ENCODE peak calls at places on chromosomes 2 and 18, in five cellular contexts. L, M, Z, F and C are unnamed samples. For H3K27me3, the result is how much of the 10 kb centered on the place peaks cover.

GRCh38 chr2:1082456-1083205 is 132.0 kb downstream of the SNTG2 start:
- DNase-seq in F (no peak), M (no peak), Z (no peak), L (no peak), C (peak)

GRCh38 chr2:72603481-72603880 is 222.4 kb downstream of the EXOC6B start:
- DNase-seq in F (no peak), Z (peak), M (no peak), L (no peak), C (no peak)

GRCh38 chr2:219495531-219496122 is 3.1 kb upstream of the GMPPA start:
- DNase-seq in M (no peak), Z (peak), L (peak), F (peak), C (peak)

GRCh38 chr2:48043746-48044145 is 137.4 kb upstream of the FBXO11 start:
- DNase-seq in F (no peak), L (no peak), M (no peak), Z (peak), C (no peak)

GRCh38 chr2:195498176-195498575 is 158.8 kb upstream of the SLC39A10 start:
- DNase-seq in F (peak), M (peak), L (no peak), Z (peak), C (peak)

GRCh38 chr18:63342206-63342605 is 22.6 kb upstream of the BCL2 start:
- DNase-seq in L (no peak), Z (peak), F (no peak), M (no peak), C (peak)

GRCh38 chr18:56447972-56448371 is 190.4 kb downstream of the TXNL1 start:
- DNase-seq in M (no peak), L (no peak), F (no peak), Z (peak), C (no peak)

GRCh38 chr18:73696171-73696570 is 451.5 kb downstream of the FBXO15 start:
- DNase-seq in L (no peak), M (no peak), Z (no peak), F (no peak), C (no peak)

GRCh38 chr18:27824841-27825720 is 351.8 kb downstream of the CDH2 start:
- DNase-seq in F (no peak), M (no peak), L (no peak), Z (no peak), C (no peak)

GRCh38 chr2:189641565-189641964 is 19.7 kb upstream of the ASNSD1 start:
- DNase-seq in Z (peak), F (no peak), L (no peak), M (no peak), C (no peak)

GRCh38 chr2:227529871-227530270 is 57.9 kb downstream of the AGFG1 start:
- DNase-seq in Z (no peak), F (no peak), L (no peak), M (no peak), C (no peak)

GRCh38 chr2:26456701-26457224 is 21.2 kb downstream of the OTOF start:
- DNase-seq in Z (no peak), M (no peak), F (no peak), L (no peak), C (peak)

GRCh38 chr18:62596145-62597005 is 73.5 kb downstream of the ZCCHC2 start:
- DNase-seq in Z (no peak), F (no peak), M (no peak), L (peak), C (peak)

GRCh38 chr2:71608441-71608840 is 155.1 kb downstream of the DYSF start:
- DNase-seq in Z (no peak), M (no peak), L (no peak), F (peak), C (peak)

GRCh38 chr2:81206216-81206615 is 901.7 kb upstream of the LRRTM1 start:
- DNase-seq in F (no peak), L (no peak), Z (no peak), M (no peak), C (peak)

GRCh38 chr2:204452464-204453023 is 92.7 kb upstream of the PARD3B start:
- DNase-seq in M (no peak), Z (peak), L (no peak), F (no peak), C (peak)

GRCh38 chr2:17273066-17273465 is 245.2 kb downstream of the RAD51AP2 start:
- DNase-seq in F (no peak), M (no peak), Z (no peak), L (no peak), C (no peak)

GRCh38 chr18:5546660-5547059 is 2.9 kb upstream of the EPB41L3 start:
- DNase-seq in M (no peak), L (no peak), Z (peak), F (peak), C (peak)

GRCh38 chr2:54386993-54387590 is 69.0 kb upstream of the SPTBN1 start:
- DNase-seq in L (peak), M (peak), F (no peak), Z (peak), C (no peak)

DNA sequence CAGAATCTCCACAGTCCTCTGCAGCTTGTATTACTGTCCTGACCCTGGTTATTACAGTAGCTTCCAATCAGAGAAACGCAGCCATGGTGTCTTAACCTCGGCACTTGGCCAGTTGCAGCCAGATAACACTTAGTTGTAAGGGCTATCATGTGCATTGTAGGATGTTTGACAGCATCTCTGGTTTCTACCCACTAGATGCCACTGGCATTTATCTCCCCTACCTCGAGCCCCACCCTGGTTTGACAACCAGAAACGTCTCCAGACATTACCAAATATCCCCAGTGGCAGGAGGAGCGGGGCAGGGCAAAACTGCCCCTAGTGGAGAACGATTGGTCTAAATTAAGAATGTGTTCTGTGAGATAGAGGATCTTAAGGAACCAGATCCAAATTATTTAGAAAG is 13.1 kb downstream of the DSG2 start:
- DNase-seq in F (no peak), L (no peak), Z (no peak), M (no peak), C (no peak)
- TF ChIP-seq CTCF in F (no peak), L (no peak), Z (no peak), M (no peak), C (peak)

DNA sequence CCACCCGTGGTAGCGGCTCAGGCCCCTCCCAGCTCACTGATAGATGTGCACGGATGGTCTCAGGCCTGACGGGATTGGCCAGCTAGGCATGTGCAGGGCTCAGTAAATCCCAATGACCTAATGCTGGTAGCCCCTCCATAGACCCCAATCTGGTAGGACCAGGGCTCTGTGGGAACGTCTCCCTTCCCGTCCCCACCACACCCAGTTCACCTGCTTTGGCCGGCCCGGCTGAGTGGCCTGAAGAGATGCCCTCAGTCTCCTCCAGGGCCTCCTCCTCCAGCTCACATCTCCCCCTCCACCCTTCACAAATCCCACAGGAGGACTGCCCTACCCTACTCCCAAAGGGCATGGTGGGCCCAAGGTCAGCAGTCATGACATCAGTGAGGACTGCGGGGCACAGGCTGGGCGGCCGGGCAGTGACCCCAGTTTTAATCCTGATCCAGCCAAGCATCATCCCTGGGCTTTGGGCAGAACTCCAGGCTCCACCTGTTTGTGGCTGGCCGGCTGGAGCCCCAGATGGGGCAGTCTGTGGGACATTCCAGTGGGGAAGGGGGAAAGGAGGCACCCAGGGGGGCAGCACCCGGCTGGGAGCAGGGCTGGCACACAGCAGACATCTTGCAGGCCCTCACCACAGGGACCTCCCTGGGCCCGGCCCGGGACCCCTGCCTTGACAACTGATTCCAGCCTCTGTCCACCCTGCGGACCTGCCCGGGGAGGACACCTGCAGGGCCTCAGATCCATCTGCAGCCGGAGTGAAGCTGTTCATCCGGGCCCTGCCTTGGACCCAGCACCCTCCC is 2.3 kb downstream of the KIF1A start:
- DNase-seq in M (no peak), Z (no peak), F (peak), L (no peak), C (peak)
- H3K27me3 ChIP-seq in M (under half), Z (under half), F (under half), L (under half), C (under half)

GRCh38 chr2:69013837-69014796 is 1.1 kb downstream of the ANTXR1 start:
- DNase-seq in M (no peak), F (no peak), Z (peak), L (no peak), C (peak)
- TF ChIP-seq CTCF in M (no peak), F (no peak), Z (no peak), L (no peak), C (peak)

GRCh38 chr18:47261902-47262301 is 10.4 kb upstream of the SKOR2 start:
- DNase-seq in Z (no peak), F (no peak), M (no peak), L (no peak), C (no peak)

GRCh38 chr18:47263197-47263827 is 11.9 kb upstream of the SKOR2 start:
- DNase-seq in M (no peak), F (no peak), Z (no peak), L (no peak), C (peak)

GRCh38 chr18:47262397-47263196 is 11.1 kb upstream of the SKOR2 start:
- DNase-seq in F (no peak), L (no peak), Z (no peak), M (no peak), C (peak)

GRCh38 chr18:47260924-47261701 is 9.7 kb upstream of the SKOR2 start:
- DNase-seq in Z (no peak), F (no peak), L (no peak), M (no peak), C (peak)

DNA sequence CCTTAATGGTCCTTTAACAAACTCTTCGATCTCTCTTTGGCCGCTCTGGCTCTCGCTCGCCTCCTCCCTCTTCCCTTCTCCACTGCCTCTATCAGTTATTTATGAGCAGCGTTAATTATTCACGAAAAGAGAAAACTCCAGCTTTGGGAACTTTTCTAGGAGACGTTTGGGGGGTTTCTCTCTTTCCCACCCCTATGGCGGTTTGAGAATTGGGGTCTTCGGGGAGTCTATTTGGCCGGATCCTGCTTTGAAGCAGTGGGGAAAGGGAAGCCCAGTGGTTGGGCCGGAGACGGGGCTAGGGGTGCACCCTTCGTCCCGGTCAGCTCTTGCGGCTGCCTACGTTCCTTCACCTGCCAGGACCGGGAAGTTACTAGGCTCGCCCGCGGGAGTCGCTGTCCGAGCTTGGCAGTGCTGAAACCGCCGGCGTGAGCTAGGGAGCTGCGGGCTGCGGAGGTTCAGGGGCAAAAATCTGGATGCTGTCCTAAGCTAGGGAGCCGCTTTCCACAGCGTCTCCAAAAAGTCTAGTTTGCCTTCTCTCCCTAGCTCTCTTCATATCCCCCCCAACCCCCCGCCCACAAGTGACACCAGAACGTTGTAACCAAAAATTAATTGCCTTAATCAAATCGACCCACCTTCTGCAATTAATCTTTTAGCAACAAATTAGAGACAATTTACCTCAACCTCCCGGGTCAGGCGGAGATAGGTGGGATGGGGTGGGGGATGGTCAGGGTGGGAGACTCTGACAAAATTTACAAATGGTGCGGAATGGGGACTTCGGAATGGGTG is 8.9 kb upstream of the SKOR2 start:
- DNase-seq in L (peak), F (peak), M (no peak), Z (peak), C (peak)
- H3K27me3 ChIP-seq in L (under half), F (half or more), M (under half), Z (under half), C (half or more)

GRCh38 chr2:171568085-171568484 is 45.8 kb downstream of the CYBRD1 start:
- DNase-seq in F (no peak), M (no peak), Z (no peak), L (no peak), C (no peak)
- TF ChIP-seq CTCF in F (no peak), M (no peak), Z (no peak), L (no peak), C (peak)

GRCh38 chr2:232438951-232439757 is 16.8 kb upstream of the ALPI start:
- DNase-seq in M (no peak), L (no peak), Z (no peak), F (no peak), C (peak)
- H3K27me3 ChIP-seq in M (under half), L (under half), Z (under half), F (under half), C (under half)

GRCh38 chr2:149719695-149720094 is 132.1 kb upstream of the MMADHC start:
- DNase-seq in F (no peak), M (no peak), Z (no peak), L (no peak), C (no peak)

GRCh38 chr2:149720615-149721014 is 133.0 kb upstream of the MMADHC start:
- DNase-seq in L (peak), M (no peak), Z (no peak), F (no peak), C (no peak)

GRCh38 chr2:149716687-149717086 is 129.1 kb upstream of the MMADHC start:
- DNase-seq in M (no peak), Z (no peak), F (no peak), L (no peak), C (peak)

GRCh38 chr2:149715894-149716293 is 128.3 kb upstream of the MMADHC start:
- DNase-seq in M (no peak), L (no peak), F (no peak), Z (no peak), C (no peak)

GRCh38 chr2:149715005-149715592 is 127.5 kb upstream of the MMADHC start:
- DNase-seq in M (no peak), F (no peak), Z (peak), L (no peak), C (peak)
- TF ChIP-seq CTCF in M (peak), F (peak), Z (peak), L (peak), C (peak)

DNA sequence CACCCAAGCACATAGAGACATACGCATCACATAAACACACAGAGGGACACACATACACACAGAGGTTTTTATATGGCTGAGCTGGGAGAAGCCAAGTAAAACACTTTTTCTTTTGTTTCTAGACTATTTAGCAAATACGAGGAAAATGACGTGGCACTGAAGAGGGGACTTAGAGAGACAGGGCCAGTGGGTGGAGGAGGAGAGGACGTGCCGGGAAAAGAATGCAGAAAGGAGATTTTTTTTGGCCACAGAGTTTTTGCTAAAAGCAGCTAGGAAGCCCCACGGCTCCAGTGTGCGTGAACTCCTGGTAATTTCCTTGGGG is 168.5 kb upstream of the KLF7 start:
- DNase-seq in Z (no peak), L (no peak), M (no peak), F (no peak), C (no peak)
- H3K27me3 ChIP-seq in Z (under half), L (under half), M (under half), F (under half), C (under half)

DNA sequence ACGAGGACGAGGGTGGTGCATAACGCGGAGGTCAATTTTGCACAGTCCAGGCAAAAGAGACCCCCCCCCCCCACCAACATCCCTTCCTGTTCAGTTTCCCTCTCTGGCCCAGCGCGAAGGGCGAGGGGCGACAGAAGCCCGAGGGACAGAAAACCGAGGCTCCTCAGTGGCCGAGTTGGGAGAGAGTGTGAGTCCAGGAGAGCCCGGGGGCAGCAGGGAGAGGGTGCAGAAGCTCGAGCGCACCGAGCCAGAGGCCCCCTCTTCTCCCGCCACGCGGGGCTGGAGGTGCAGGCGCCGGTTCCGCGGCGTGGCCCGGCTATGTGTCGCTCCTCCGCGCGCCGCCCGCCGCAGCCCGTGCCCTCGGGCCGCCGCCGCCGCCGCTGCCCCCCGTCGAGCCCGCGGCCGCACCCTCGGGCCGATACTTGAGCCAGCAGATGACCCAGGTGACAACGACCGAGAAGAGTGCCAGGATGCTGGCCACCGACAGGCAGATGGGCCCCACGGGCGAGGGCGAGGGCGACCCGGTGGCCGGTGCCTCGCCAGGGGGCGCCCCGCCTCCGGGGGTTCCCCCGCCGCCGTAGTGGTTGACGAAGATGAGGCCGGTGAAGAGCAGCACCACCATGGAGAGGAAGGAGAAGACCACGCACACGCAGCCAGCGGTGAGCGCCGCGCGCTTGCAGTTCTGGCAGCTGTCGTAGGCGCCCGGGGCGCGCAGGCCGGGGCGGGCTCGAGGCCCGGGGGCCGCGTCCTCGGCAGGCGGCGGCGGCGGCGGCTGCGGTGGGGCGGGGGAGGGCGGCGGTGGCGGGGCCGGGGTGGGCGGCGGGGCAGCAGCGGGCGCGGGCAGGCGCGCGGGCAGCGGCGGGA is 20.1 kb upstream of the PAX3 start:
- DNase-seq in Z (no peak), F (peak), M (no peak), L (peak), C (peak)
- TF ChIP-seq CTCF in Z (peak), F (peak), M (no peak), L (peak), C (peak)